ENCODE peak calls at places on chromosomes 4 and X, in four cellular contexts. One of them, this sample, is unnamed.
A peak's percentile ranks its signal among the peaks of the same experiment; 100 is the strongest.

GRCh38 chr4:158624889-158625478 is 46.7 kb downstream of the C4orf46 start:
- DNase-seq in A549: peak; percentile 6
- DNase-seq in K562: peak; percentile 44
- DNase-seq in HepG2: peak; percentile 53
- DNase-seq in this sample: no peak

GRCh38 chr4:21451032-21451431 is 497.5 kb downstream of the KCNIP4 start:
- DNase-seq in A549: no peak
- DNase-seq in K562: no peak
- DNase-seq in HepG2: no peak
- DNase-seq in this sample: no peak

GRCh38 chr4:81031389-81032173 is 1.1 kb downstream of the BMP3 start:
- DNase-seq in A549: no peak
- DNase-seq in K562: no peak
- DNase-seq in HepG2: no peak
- DNase-seq in this sample: peak; percentile 69

GRCh38 chrX:39907964-39908616 is 189.7 kb downstream of the BCOR start:
- DNase-seq in A549: peak; percentile 87
- DNase-seq in K562: no peak
- DNase-seq in HepG2: peak; percentile 61
- DNase-seq in this sample: no peak

GRCh38 chrX:78455901-78456300 is 128.5 kb upstream of the CYSLTR1 start:
- DNase-seq in A549: no peak
- DNase-seq in K562: no peak
- DNase-seq in HepG2: no peak
- DNase-seq in this sample: no peak

GRCh38 chr4:107997001-107997788 is 7.5 kb downstream of the HADH start:
- DNase-seq in A549: no peak
- DNase-seq in K562: no peak
- DNase-seq in HepG2: no peak
- DNase-seq in this sample: no peak

GRCh38 chrX:47143894-47144625 is 442 bp downstream of the NDUFB11 start:
- DNase-seq in A549: peak; percentile 61
- DNase-seq in K562: peak; percentile 77
- DNase-seq in HepG2: no peak
- DNase-seq in this sample: no peak

GRCh38 chr4:167890226-167890625 is 202.1 kb upstream of the ANXA10 start:
- DNase-seq in A549: no peak
- DNase-seq in K562: no peak
- DNase-seq in HepG2: no peak
- DNase-seq in this sample: no peak

GRCh38 chr4:98468744-98469143 is 189.7 kb downstream of the TSPAN5 start:
- DNase-seq in A549: no peak
- DNase-seq in K562: no peak
- DNase-seq in HepG2: no peak
- DNase-seq in this sample: no peak

GRCh38 chrX:119236599-119237525 is 777 bp downstream of the PGRMC1 start:
- DNase-seq in A549: no peak
- DNase-seq in K562: peak; percentile 44
- DNase-seq in HepG2: no peak
- DNase-seq in this sample: peak; percentile 45

GRCh38 chrX:32408389-32408788 is 803.0 kb downstream of the DMD start:
- DNase-seq in A549: no peak
- DNase-seq in K562: no peak
- DNase-seq in HepG2: no peak
- DNase-seq in this sample: no peak

GRCh38 chr4:144818136-144818535 is 172.2 kb downstream of the HHIP start:
- DNase-seq in A549: no peak
- DNase-seq in K562: no peak
- DNase-seq in HepG2: no peak
- DNase-seq in this sample: no peak

GRCh38 chrX:17024896-17025295 is 78.4 kb downstream of the REPS2 start:
- DNase-seq in A549: no peak
- DNase-seq in K562: no peak
- DNase-seq in HepG2: peak; percentile 7
- DNase-seq in this sample: no peak

GRCh38 chr4:152398060-152398459 is 137.8 kb downstream of the FBXW7 start:
- DNase-seq in A549: no peak
- DNase-seq in K562: no peak
- DNase-seq in HepG2: peak; percentile 4
- DNase-seq in this sample: no peak

GRCh38 chr4:76498550-76498949 is 63.5 kb downstream of the SHROOM3 start:
- DNase-seq in A549: no peak
- DNase-seq in K562: no peak
- DNase-seq in HepG2: peak; percentile 70
- DNase-seq in this sample: no peak

GRCh38 chr4:82988323-82988832 is 22.2 kb downstream of the LIN54 start:
- DNase-seq in A549: no peak
- DNase-seq in K562: no peak
- DNase-seq in HepG2: no peak
- DNase-seq in this sample: no peak

GRCh38 chr4:3199661-3200422 is 49.1 kb upstream of the MSANTD1 start:
- DNase-seq in A549: no peak
- DNase-seq in K562: no peak
- DNase-seq in HepG2: no peak
- DNase-seq in this sample: no peak
- TF ChIP-seq CHD2 in A549: no peak
- TF ChIP-seq CHD2 in K562: no peak
- TF ChIP-seq CHD2 in HepG2: no peak
- TF ChIP-seq CHD2 in this sample: no peak

DNA sequence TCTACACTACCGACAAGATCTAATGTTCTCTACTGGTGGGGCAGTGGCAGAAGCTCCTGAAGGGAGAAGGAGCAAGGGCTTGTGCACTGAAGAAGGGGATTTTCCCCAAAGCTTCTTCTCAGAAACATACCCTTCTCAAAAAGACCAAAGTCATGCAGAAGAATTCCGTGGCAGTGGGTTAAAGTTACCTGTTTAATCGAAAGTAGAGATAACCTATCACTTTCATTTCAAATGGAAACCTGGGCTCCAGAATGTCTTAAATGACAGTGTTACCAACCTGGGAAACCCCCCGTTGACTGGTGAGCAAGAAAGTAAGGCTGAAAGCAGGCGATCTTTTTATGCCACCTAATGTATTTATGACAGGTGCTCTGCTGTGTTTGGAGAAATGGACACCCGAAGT is 92.5 kb upstream of the TEX13D start:
- DNase-seq in A549: no peak
- DNase-seq in K562: no peak
- DNase-seq in HepG2: no peak
- DNase-seq in this sample: no peak
- TF ChIP-seq RNF2 in A549: no peak
- TF ChIP-seq RNF2 in K562: no peak
- TF ChIP-seq RNF2 in HepG2: no peak
- TF ChIP-seq RNF2 in this sample: no peak

DNA sequence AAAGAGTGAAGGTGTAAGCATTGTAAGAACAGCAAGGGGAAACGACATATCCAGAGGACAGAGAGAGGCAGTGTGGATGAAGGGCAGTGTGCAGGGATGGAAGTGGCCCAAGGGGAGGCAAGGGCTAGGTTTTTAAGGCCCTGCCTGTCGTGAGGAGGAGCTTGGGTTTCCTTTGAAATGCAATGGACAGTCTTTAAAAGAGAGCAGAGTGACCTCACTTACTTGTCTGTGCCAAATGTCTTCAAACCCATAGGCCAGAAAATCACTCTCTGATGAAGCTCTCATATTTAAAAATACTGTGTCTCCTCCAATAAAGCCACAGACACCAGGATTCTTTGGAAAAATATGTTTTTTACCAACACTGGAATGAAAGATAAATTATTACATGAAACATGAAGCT is 19.1 kb upstream of the ATXN3L start:
- DNase-seq in A549: no peak
- DNase-seq in K562: no peak
- DNase-seq in HepG2: no peak
- DNase-seq in this sample: no peak
- TF ChIP-seq CHD2 in A549: no peak
- TF ChIP-seq CHD2 in K562: no peak
- TF ChIP-seq CHD2 in HepG2: no peak
- TF ChIP-seq CHD2 in this sample: no peak

GRCh38 chrX:68832101-68832416 is 3.2 kb downstream of the EFNB1 start:
- DNase-seq in A549: no peak
- DNase-seq in K562: no peak
- DNase-seq in HepG2: no peak
- DNase-seq in this sample: no peak
- TF ChIP-seq RNF2 in A549: no peak
- TF ChIP-seq RNF2 in K562: no peak
- TF ChIP-seq RNF2 in HepG2: no peak
- TF ChIP-seq RNF2 in this sample: no peak

GRCh38 chr4:131091896-131092295 is 1995.9 kb downstream of the C4orf33 start:
- DNase-seq in A549: no peak
- DNase-seq in K562: no peak
- DNase-seq in HepG2: peak; percentile 19
- DNase-seq in this sample: no peak

GRCh38 chr4:131098976-131099375 is 2003.0 kb downstream of the C4orf33 start:
- DNase-seq in A549: no peak
- DNase-seq in K562: no peak
- DNase-seq in HepG2: no peak
- DNase-seq in this sample: no peak

DNA sequence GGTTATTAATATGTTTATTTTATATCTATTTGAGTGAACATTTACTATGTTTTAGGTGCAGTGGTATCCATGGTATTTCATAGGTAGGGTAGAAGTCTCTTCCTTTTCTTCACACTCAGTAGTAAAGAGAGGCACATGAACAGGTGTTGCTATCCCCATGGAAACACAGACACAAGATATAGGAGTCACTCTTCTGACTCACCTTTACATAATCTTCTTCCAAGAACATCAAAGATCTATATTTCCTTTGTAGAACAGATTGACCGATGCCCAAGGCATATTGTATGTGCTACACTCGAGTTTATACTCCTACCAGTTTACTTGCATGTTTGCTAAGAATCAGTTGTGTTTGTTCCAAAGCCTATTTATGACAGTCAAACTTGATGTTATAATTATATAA is 1997.4 kb downstream of the C4orf33 start:
- DNase-seq in A549: no peak
- DNase-seq in K562: no peak
- DNase-seq in HepG2: no peak
- DNase-seq in this sample: no peak
- TF ChIP-seq CHD2 in A549: no peak
- TF ChIP-seq CHD2 in K562: no peak
- TF ChIP-seq CHD2 in HepG2: no peak
- TF ChIP-seq CHD2 in this sample: no peak

GRCh38 chrX:153766098-153766817 is 2.2 kb downstream of the PLXNB3 start:
- DNase-seq in A549: no peak
- DNase-seq in K562: peak; percentile 72
- DNase-seq in HepG2: peak; percentile 48
- DNase-seq in this sample: no peak
- TF ChIP-seq RNF2 in A549: no peak
- TF ChIP-seq RNF2 in K562: no peak
- TF ChIP-seq RNF2 in HepG2: no peak
- TF ChIP-seq RNF2 in this sample: no peak

GRCh38 chr4:79210636-79211049 is 115.2 kb downstream of the NAA11 start:
- DNase-seq in A549: no peak
- DNase-seq in K562: no peak
- DNase-seq in HepG2: no peak
- DNase-seq in this sample: no peak

GRCh38 chr4:79206660-79207059 is 119.2 kb downstream of the NAA11 start:
- DNase-seq in A549: no peak
- DNase-seq in K562: no peak
- DNase-seq in HepG2: no peak
- DNase-seq in this sample: no peak

GRCh38 chr4:79211490-79211889 is 114.4 kb downstream of the NAA11 start:
- DNase-seq in A549: no peak
- DNase-seq in K562: no peak
- DNase-seq in HepG2: no peak
- DNase-seq in this sample: no peak

GRCh38 chr4:79209822-79210635 is 115.8 kb downstream of the NAA11 start:
- DNase-seq in A549: no peak
- DNase-seq in K562: peak; percentile 31
- DNase-seq in HepG2: peak; percentile 65
- DNase-seq in this sample: no peak

DNA sequence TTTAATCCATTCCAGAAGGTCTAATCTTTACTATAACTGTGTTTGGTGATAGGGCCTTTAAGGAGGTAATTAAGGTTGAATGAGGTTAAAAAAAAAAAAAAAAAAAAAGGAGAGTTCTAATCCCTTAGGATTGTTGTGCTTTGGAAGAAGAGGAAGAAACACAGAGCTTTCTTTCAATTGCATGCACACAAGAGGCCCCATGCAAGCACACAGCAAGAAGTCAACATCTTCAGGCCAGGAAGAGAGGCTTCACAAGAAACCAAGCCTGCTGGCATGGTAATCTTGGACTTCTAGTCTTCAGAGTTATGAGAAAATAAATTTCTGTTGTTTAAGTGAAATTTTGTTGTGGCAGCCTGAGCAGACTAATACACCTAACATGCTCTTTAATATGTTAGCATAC is 118.6 kb downstream of the NAA11 start:
- DNase-seq in A549: no peak
- DNase-seq in K562: no peak
- DNase-seq in HepG2: no peak
- DNase-seq in this sample: no peak
- TF ChIP-seq CHD2 in A549: no peak
- TF ChIP-seq CHD2 in K562: no peak
- TF ChIP-seq CHD2 in HepG2: no peak
- TF ChIP-seq CHD2 in this sample: no peak

DNA sequence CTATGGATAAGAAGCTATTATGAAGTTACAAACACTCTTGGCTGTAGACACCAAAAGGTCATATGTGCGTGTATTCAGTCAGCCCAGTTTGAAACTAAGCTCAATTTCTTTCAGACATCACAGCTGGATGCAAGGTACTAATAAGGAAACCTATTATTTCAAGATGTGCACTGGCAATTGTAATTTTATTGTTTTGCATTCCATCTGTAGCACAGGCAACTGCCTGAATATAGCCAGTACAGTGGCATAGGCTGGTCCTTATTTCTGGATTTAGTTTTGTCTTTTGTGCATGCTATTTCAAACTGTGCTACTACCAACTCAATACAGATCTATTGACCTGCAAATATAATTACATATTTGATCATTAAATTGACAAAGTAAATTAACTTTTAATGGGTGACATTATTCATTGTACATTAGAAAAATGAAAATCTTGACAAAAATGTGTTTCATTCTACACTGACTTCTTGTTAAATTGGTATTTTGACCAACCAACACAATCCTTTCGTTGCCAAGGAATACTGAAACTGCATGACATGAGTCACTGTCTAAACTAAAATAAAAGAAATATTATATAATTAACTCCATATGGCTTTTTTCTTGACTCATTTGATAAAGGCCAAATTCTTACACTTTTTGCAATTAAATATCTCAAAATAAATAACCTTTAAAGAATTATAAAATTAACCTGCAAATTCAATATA is 594.3 kb upstream of the ADGRL3 start:
- DNase-seq in A549: no peak
- DNase-seq in K562: no peak
- DNase-seq in HepG2: no peak
- DNase-seq in this sample: no peak
- TF ChIP-seq RNF2 in A549: no peak
- TF ChIP-seq RNF2 in K562: no peak
- TF ChIP-seq RNF2 in HepG2: no peak
- TF ChIP-seq RNF2 in this sample: no peak

GRCh38 chrX:70808942-70809940 is 99.3 kb downstream of the TEX11 start:
- DNase-seq in A549: no peak
- DNase-seq in K562: no peak
- DNase-seq in HepG2: no peak
- DNase-seq in this sample: no peak
- TF ChIP-seq CHD2 in A549: no peak
- TF ChIP-seq CHD2 in K562: no peak
- TF ChIP-seq CHD2 in HepG2: no peak
- TF ChIP-seq CHD2 in this sample: no peak

This sample was measured in H1.